ENCODE peak calls at places on chromosomes 6 and 20, in five cellular contexts. U is NCI-H1105 treated with DMSO at 0.1 percent for 48 hours, Z is RKO, S is NCI-H510A treated with DMSO at 0.1 percent for 48 hours, N is spleen. X is an unnamed sample.

GRCh38 chr6:55034752-55035151 is 139.6 kb upstream of the HCRTR2 start:
- DNase-seq in U (no peak), Z (no peak), S (no peak), N (no peak), X (no peak)

GRCh38 chr6:146650799-146651481 is 52.2 kb downstream of the ADGB start:
- DNase-seq in U (no peak), Z (peak), S (no peak), N (no peak), X (no peak)

GRCh38 chr6:152509916-152510315 is 127.2 kb downstream of the SYNE1 start:
- DNase-seq in U (no peak), Z (no peak), S (no peak), N (no peak), X (no peak)

GRCh38 chr20:41017448-41018042 is 11.1 kb upstream of the TOP1 start:
- DNase-seq in U (no peak), Z (no peak), S (no peak), N (no peak), X (no peak)

GRCh38 chr6:1636971-1637871 is 27.5 kb downstream of the FOXC1 start:
- DNase-seq in U (peak), Z (no peak), S (peak), N (no peak), X (peak)

GRCh38 chr6:35484921-35485392 is 11.9 kb downstream of the TEAD3 start:
- DNase-seq in U (no peak), Z (peak), S (no peak), N (no peak), X (no peak)

GRCh38 chr6:77609106-77609505 is 43.7 kb upstream of the MEI4 start:
- DNase-seq in U (no peak), Z (no peak), S (no peak), N (no peak), X (no peak)

GRCh38 chr6:18265099-18265372 is 706 bp upstream of the DEK start:
- DNase-seq in U (peak), Z (no peak), S (peak), N (no peak), X (no peak)

GRCh38 chr6:62162858-62163257 is 123.2 kb downstream of the KHDRBS2 start:
- DNase-seq in U (no peak), Z (no peak), S (no peak), N (no peak), X (no peak)

GRCh38 chr20:2108498-2108897 is 6.9 kb downstream of the STK35 start:
- DNase-seq in U (no peak), Z (no peak), S (no peak), N (no peak), X (no peak)

GRCh38 chr6:163416640-163417253 is 2.2 kb downstream of the QKI start:
- DNase-seq in U (peak), Z (peak), S (peak), N (no peak), X (no peak)

GRCh38 chr20:35117148-35117547 is 24.5 kb upstream of the TRPC4AP start:
- DNase-seq in U (no peak), Z (no peak), S (no peak), N (no peak), X (no peak)

GRCh38 chr20:973785-974194 is 28.3 kb downstream of the RSPO4 start:
- DNase-seq in U (no peak), Z (peak), S (no peak), N (no peak), X (peak)

GRCh38 chr6:18997375-18997826 is 610.3 kb downstream of the RNF144B start:
- DNase-seq in U (peak), Z (peak), S (peak), N (no peak), X (peak)

GRCh38 chr6:71082033-71082620 is 125.3 kb upstream of the B3GAT2 start:
- DNase-seq in U (no peak), Z (no peak), S (no peak), N (no peak), X (no peak)

GRCh38 chr6:152368761-152369624 is 268.2 kb downstream of the SYNE1 start:
- DNase-seq in U (peak), Z (no peak), S (no peak), N (no peak), X (peak)

GRCh38 chr6:13917141-13917540 is 7.6 kb upstream of the RNF182 start:
- DNase-seq in U (no peak), Z (no peak), S (peak), N (no peak), X (no peak)

GRCh38 chr6:139020689-139021088 is 7.9 kb upstream of the ABRACL start:
- DNase-seq in U (no peak), Z (no peak), S (no peak), N (no peak), X (no peak)

GRCh38 chr20:52313335-52313963 is 121.9 kb upstream of the ZFP64 start:
- DNase-seq in U (peak), Z (peak), S (peak), N (no peak), X (peak)

GRCh38 chr6:21049572-21049971 is 515.3 kb downstream of the CDKAL1 start:
- DNase-seq in U (no peak), Z (no peak), S (no peak), N (no peak), X (no peak)

GRCh38 chr6:50591135-50591534 is 122.2 kb upstream of the TFAP2D start:
- DNase-seq in U (peak), Z (no peak), S (no peak), N (no peak), X (peak)

GRCh38 chr6:151627689-151628444 is 134.1 kb downstream of the CCDC170 start:
- DNase-seq in U (peak), Z (peak), S (no peak), N (no peak), X (no peak)

GRCh38 chr6:11833626-11834592 is 55.3 kb upstream of the ADTRP start:
- DNase-seq in U (peak), Z (no peak), S (no peak), N (no peak), X (no peak)

GRCh38 chr6:40444811-40445210 is 142.4 kb downstream of the LRFN2 start:
- DNase-seq in U (no peak), Z (no peak), S (no peak), N (no peak), X (no peak)

GRCh38 chr20:64116016-64116415 is 8.7 kb upstream of the NPBWR2 start:
- DNase-seq in U (no peak), Z (no peak), S (no peak), N (peak), X (no peak)

GRCh38 chr6:157037165-157037564 is 260.0 kb downstream of the ARID1B start:
- DNase-seq in U (no peak), Z (no peak), S (no peak), N (no peak), X (no peak)

GRCh38 chr6:37137881-37138568 is 31.9 kb upstream of the PIM1 start:
- DNase-seq in U (no peak), Z (no peak), S (no peak), N (no peak), X (no peak)

GRCh38 chr6:169837529-169838250 is 86.3 kb downstream of the ERMARD start:
- DNase-seq in U (no peak), Z (no peak), S (no peak), N (peak), X (no peak)

GRCh38 chr6:86969573-86969972 is 32.2 kb downstream of the HTR1E start:
- DNase-seq in U (no peak), Z (peak), S (no peak), N (no peak), X (no peak)

GRCh38 chr6:18277181-18278006 is 13.1 kb upstream of the DEK start:
- DNase-seq in U (peak), Z (no peak), S (no peak), N (no peak), X (no peak)

GRCh38 chr20:1417273-1417672 is 24.4 kb upstream of the FKBP1A start:
- DNase-seq in U (no peak), Z (no peak), S (no peak), N (no peak), X (no peak)